ENCODE peak calls at places on chromosome 10, in five cellular contexts. One of them, this sample, is unnamed.

GRCh38 chr10:7526017-7526400 is 115.2 kb upstream of the SFMBT2 start:
- DNase-seq in HepG2: peak; percentile 23
- DNase-seq in naive thymus-derived CD4-positive, alpha-beta T cell: no peak
- DNase-seq in CD8-positive, alpha-beta memory T cell: no peak
- DNase-seq in NT2/D1: no peak
- DNase-seq in this sample: no peak

GRCh38 chr10:132163826-132164515 is 22.8 kb upstream of the DPYSL4 start:
- DNase-seq in naive thymus-derived CD4-positive, alpha-beta T cell: no peak
- DNase-seq in CD8-positive, alpha-beta memory T cell: no peak
- DNase-seq in NT2/D1: no peak
- DNase-seq in HepG2: no peak
- DNase-seq in this sample: no peak

GRCh38 chr10:14918964-14919363 is 34.9 kb downstream of the DCLRE1C start:
- DNase-seq in naive thymus-derived CD4-positive, alpha-beta T cell: no peak
- DNase-seq in HepG2: no peak
- DNase-seq in NT2/D1: no peak
- DNase-seq in CD8-positive, alpha-beta memory T cell: no peak
- DNase-seq in this sample: no peak

GRCh38 chr10:79487296-79488194 is 24.8 kb upstream of the EIF5AL1 start:
- DNase-seq in naive thymus-derived CD4-positive, alpha-beta T cell: no peak
- DNase-seq in NT2/D1: peak; percentile 57
- DNase-seq in HepG2: peak; percentile 61
- DNase-seq in CD8-positive, alpha-beta memory T cell: no peak
- DNase-seq in this sample: no peak

GRCh38 chr10:15808204-15808797 is 52.0 kb downstream of the MINDY3 start:
- DNase-seq in HepG2: no peak
- DNase-seq in NT2/D1: no peak
- DNase-seq in naive thymus-derived CD4-positive, alpha-beta T cell: no peak
- DNase-seq in CD8-positive, alpha-beta memory T cell: no peak
- DNase-seq in this sample: no peak

GRCh38 chr10:80500572-80501380 is 36.9 kb upstream of the SH2D4B start:
- DNase-seq in naive thymus-derived CD4-positive, alpha-beta T cell: no peak
- DNase-seq in NT2/D1: no peak
- DNase-seq in HepG2: no peak
- DNase-seq in CD8-positive, alpha-beta memory T cell: no peak
- DNase-seq in this sample: no peak

GRCh38 chr10:123391275-123392028 is 237.2 kb downstream of the BUB3 start:
- DNase-seq in CD8-positive, alpha-beta memory T cell: no peak
- DNase-seq in HepG2: no peak
- DNase-seq in NT2/D1: no peak
- DNase-seq in naive thymus-derived CD4-positive, alpha-beta T cell: no peak
- DNase-seq in this sample: no peak

GRCh38 chr10:133481086-133481643 is 27.4 kb downstream of the SCART1 start:
- DNase-seq in CD8-positive, alpha-beta memory T cell: no peak
- DNase-seq in naive thymus-derived CD4-positive, alpha-beta T cell: no peak
- DNase-seq in NT2/D1: no peak
- DNase-seq in HepG2: no peak
- DNase-seq in this sample: no peak

GRCh38 chr10:132363921-132364593 is 32.1 kb downstream of the LRRC27 start:
- DNase-seq in HepG2: peak; percentile 45
- DNase-seq in NT2/D1: no peak
- DNase-seq in CD8-positive, alpha-beta memory T cell: no peak
- DNase-seq in naive thymus-derived CD4-positive, alpha-beta T cell: no peak
- DNase-seq in this sample: no peak

GRCh38 chr10:90939125-90939524 is 18.2 kb upstream of the ANKRD1 start:
- DNase-seq in CD8-positive, alpha-beta memory T cell: no peak
- DNase-seq in NT2/D1: no peak
- DNase-seq in naive thymus-derived CD4-positive, alpha-beta T cell: no peak
- DNase-seq in HepG2: no peak
- DNase-seq in this sample: no peak

GRCh38 chr10:132880148-132880981 is 62.0 kb downstream of the CFAP46 start:
- DNase-seq in HepG2: no peak
- DNase-seq in CD8-positive, alpha-beta memory T cell: no peak
- DNase-seq in NT2/D1: no peak
- DNase-seq in naive thymus-derived CD4-positive, alpha-beta T cell: no peak
- DNase-seq in this sample: no peak

GRCh38 chr10:72712136-72712535 is 20.2 kb downstream of the MCU start:
- DNase-seq in HepG2: no peak
- DNase-seq in CD8-positive, alpha-beta memory T cell: no peak
- DNase-seq in NT2/D1: no peak
- DNase-seq in naive thymus-derived CD4-positive, alpha-beta T cell: no peak
- DNase-seq in this sample: no peak

GRCh38 chr10:87053121-87053520 is 33.0 kb downstream of the FAM25A start:
- DNase-seq in naive thymus-derived CD4-positive, alpha-beta T cell: no peak
- DNase-seq in CD8-positive, alpha-beta memory T cell: no peak
- DNase-seq in HepG2: no peak
- DNase-seq in NT2/D1: no peak
- DNase-seq in this sample: no peak

GRCh38 chr10:86037096-86037495 is 329.5 kb downstream of the GRID1 start:
- DNase-seq in naive thymus-derived CD4-positive, alpha-beta T cell: no peak
- DNase-seq in NT2/D1: no peak
- DNase-seq in CD8-positive, alpha-beta memory T cell: no peak
- DNase-seq in HepG2: no peak
- DNase-seq in this sample: peak; percentile 8

GRCh38 chr10:93579089-93579488 is 12.6 kb downstream of the FFAR4 start:
- DNase-seq in CD8-positive, alpha-beta memory T cell: no peak
- DNase-seq in NT2/D1: no peak
- DNase-seq in HepG2: peak; percentile 60
- DNase-seq in naive thymus-derived CD4-positive, alpha-beta T cell: no peak
- DNase-seq in this sample: no peak

GRCh38 chr10:15345450-15345849 is 25.6 kb downstream of the FAM171A1 start:
- DNase-seq in NT2/D1: no peak
- DNase-seq in HepG2: no peak
- DNase-seq in CD8-positive, alpha-beta memory T cell: no peak
- DNase-seq in naive thymus-derived CD4-positive, alpha-beta T cell: no peak
- DNase-seq in this sample: no peak

GRCh38 chr10:108582888-108583287 is 1340.4 kb downstream of the XPNPEP1 start:
- DNase-seq in HepG2: no peak
- DNase-seq in naive thymus-derived CD4-positive, alpha-beta T cell: no peak
- DNase-seq in CD8-positive, alpha-beta memory T cell: no peak
- DNase-seq in NT2/D1: no peak
- DNase-seq in this sample: no peak

GRCh38 chr10:20417791-20418190 is 479.3 kb downstream of the NEBL start:
- DNase-seq in CD8-positive, alpha-beta memory T cell: no peak
- DNase-seq in naive thymus-derived CD4-positive, alpha-beta T cell: no peak
- DNase-seq in HepG2: no peak
- DNase-seq in NT2/D1: peak; percentile 1
- DNase-seq in this sample: no peak

GRCh38 chr10:70926215-70927000 is 38.0 kb upstream of the PCBD1 start:
- DNase-seq in CD8-positive, alpha-beta memory T cell: no peak
- DNase-seq in HepG2: no peak
- DNase-seq in NT2/D1: no peak
- DNase-seq in naive thymus-derived CD4-positive, alpha-beta T cell: no peak
- DNase-seq in this sample: no peak

GRCh38 chr10:74917481-74918077 is 91.2 kb downstream of the KAT6B start:
- DNase-seq in NT2/D1: no peak
- DNase-seq in HepG2: peak; percentile 83
- DNase-seq in naive thymus-derived CD4-positive, alpha-beta T cell: no peak
- DNase-seq in CD8-positive, alpha-beta memory T cell: no peak
- DNase-seq in this sample: no peak

GRCh38 chr10:112389147-112389822 is 15.4 kb downstream of the ACSL5 start:
- DNase-seq in HepG2: peak; percentile 85
- DNase-seq in CD8-positive, alpha-beta memory T cell: peak; percentile 69
- DNase-seq in naive thymus-derived CD4-positive, alpha-beta T cell: peak; percentile 14
- DNase-seq in NT2/D1: no peak
- DNase-seq in this sample: peak; percentile 59

GRCh38 chr10:88082806-88083596 is 219.6 kb downstream of the PTEN start:
- DNase-seq in NT2/D1: no peak
- DNase-seq in naive thymus-derived CD4-positive, alpha-beta T cell: no peak
- DNase-seq in HepG2: no peak
- DNase-seq in CD8-positive, alpha-beta memory T cell: no peak
- DNase-seq in this sample: no peak

GRCh38 chr10:71646051-71646450 is 73.5 kb downstream of the C10orf105 start:
- DNase-seq in NT2/D1: no peak
- DNase-seq in naive thymus-derived CD4-positive, alpha-beta T cell: no peak
- DNase-seq in CD8-positive, alpha-beta memory T cell: no peak
- DNase-seq in HepG2: no peak
- DNase-seq in this sample: no peak

DNA sequence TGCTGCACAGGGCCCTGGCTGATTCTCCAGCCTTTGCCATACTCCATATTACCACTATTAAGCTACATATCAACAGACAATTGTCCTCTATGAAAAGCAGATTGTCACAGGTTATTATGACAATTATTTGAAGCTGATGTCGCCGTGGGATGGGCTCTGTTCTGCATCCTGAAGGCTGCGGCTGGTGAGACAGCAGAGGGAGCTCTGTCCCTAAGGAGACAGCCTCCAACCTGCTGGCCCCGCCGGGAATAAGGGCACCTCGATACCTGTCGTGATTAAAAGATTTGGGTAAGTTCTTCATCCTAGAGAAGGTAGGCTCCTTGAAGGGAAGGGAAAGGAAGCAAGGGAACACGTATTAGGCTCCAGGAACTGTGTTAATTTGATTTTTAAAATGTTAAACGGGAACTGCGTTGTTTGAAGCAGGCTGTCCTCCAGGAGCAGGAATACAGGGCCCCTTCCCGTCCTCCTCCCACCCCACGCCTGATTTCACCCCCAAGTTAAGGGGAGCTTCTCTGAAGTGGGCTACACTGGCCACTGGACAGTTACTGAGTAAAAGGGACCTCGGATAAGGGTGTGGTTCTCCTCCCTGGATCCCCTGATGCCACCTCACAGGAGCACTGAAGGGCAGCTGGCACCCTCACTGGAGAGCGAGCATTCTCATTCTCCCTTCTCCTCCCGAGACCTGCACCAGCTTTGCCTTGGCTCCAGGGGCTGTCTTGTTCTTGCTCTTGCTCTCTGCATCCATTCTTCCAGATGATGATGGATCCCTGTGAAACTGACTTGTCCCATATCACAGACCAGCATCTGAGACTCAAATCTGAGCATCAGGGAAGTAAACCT is 11.8 kb upstream of the TIAL1 start:
- DNase-seq in naive thymus-derived CD4-positive, alpha-beta T cell: no peak
- DNase-seq in NT2/D1: no peak
- DNase-seq in HepG2: peak; percentile 36
- DNase-seq in CD8-positive, alpha-beta memory T cell: no peak
- DNase-seq in this sample: no peak
- H3K4me3 ChIP-seq in naive thymus-derived CD4-positive, alpha-beta T cell: no peak overlapping the region
- H3K4me3 ChIP-seq in NT2/D1: no peak overlapping the region
- H3K4me3 ChIP-seq in HepG2: peak overlapping the region; percentile 53
- H3K4me3 ChIP-seq in CD8-positive, alpha-beta memory T cell: no peak overlapping the region
- H3K4me3 ChIP-seq in this sample: peak overlapping the region; percentile 47

GRCh38 chr10:101710064-101710695 is 15.2 kb upstream of the FBXW4 start:
- DNase-seq in HepG2: no peak
- DNase-seq in CD8-positive, alpha-beta memory T cell: no peak
- DNase-seq in NT2/D1: no peak
- DNase-seq in naive thymus-derived CD4-positive, alpha-beta T cell: no peak
- DNase-seq in this sample: no peak
- H3K4me3 ChIP-seq in HepG2: no peak overlapping the region
- H3K4me3 ChIP-seq in CD8-positive, alpha-beta memory T cell: no peak overlapping the region
- H3K4me3 ChIP-seq in NT2/D1: no peak overlapping the region
- H3K4me3 ChIP-seq in naive thymus-derived CD4-positive, alpha-beta T cell: no peak overlapping the region
- H3K4me3 ChIP-seq in this sample: no peak overlapping the region

GRCh38 chr10:11331178-11331577 is 280.3 kb downstream of the USP6NL start:
- DNase-seq in naive thymus-derived CD4-positive, alpha-beta T cell: no peak
- DNase-seq in NT2/D1: no peak
- DNase-seq in CD8-positive, alpha-beta memory T cell: no peak
- DNase-seq in HepG2: no peak
- DNase-seq in this sample: no peak

GRCh38 chr10:11328264-11329054 is 283.0 kb downstream of the USP6NL start:
- DNase-seq in naive thymus-derived CD4-positive, alpha-beta T cell: no peak
- DNase-seq in HepG2: no peak
- DNase-seq in CD8-positive, alpha-beta memory T cell: no peak
- DNase-seq in NT2/D1: no peak
- DNase-seq in this sample: no peak

GRCh38 chr10:11329055-11329673 is 282.3 kb downstream of the USP6NL start:
- DNase-seq in naive thymus-derived CD4-positive, alpha-beta T cell: no peak
- DNase-seq in NT2/D1: no peak
- DNase-seq in CD8-positive, alpha-beta memory T cell: no peak
- DNase-seq in HepG2: no peak
- DNase-seq in this sample: no peak

GRCh38 chr10:11330383-11331020 is 280.9 kb downstream of the USP6NL start:
- DNase-seq in CD8-positive, alpha-beta memory T cell: no peak
- DNase-seq in naive thymus-derived CD4-positive, alpha-beta T cell: no peak
- DNase-seq in HepG2: no peak
- DNase-seq in NT2/D1: no peak
- DNase-seq in this sample: no peak

GRCh38 chr10:11331706-11332105 is 279.7 kb downstream of the USP6NL start:
- DNase-seq in naive thymus-derived CD4-positive, alpha-beta T cell: no peak
- DNase-seq in CD8-positive, alpha-beta memory T cell: no peak
- DNase-seq in NT2/D1: no peak
- DNase-seq in HepG2: no peak
- DNase-seq in this sample: no peak
- H3K4me3 ChIP-seq in naive thymus-derived CD4-positive, alpha-beta T cell: no peak overlapping the region
- H3K4me3 ChIP-seq in CD8-positive, alpha-beta memory T cell: no peak overlapping the region
- H3K4me3 ChIP-seq in NT2/D1: no peak overlapping the region
- H3K4me3 ChIP-seq in HepG2: no peak overlapping the region
- H3K4me3 ChIP-seq in this sample: no peak overlapping the region

GRCh38 chr10:11825796-11826414 is 2.7 kb downstream of the PROSER2 start:
- DNase-seq in HepG2: no peak
- DNase-seq in NT2/D1: no peak
- DNase-seq in naive thymus-derived CD4-positive, alpha-beta T cell: no peak
- DNase-seq in CD8-positive, alpha-beta memory T cell: no peak
- DNase-seq in this sample: no peak

GRCh38 chr10:11823122-11823988 is at the start of gene PROSER2:
- DNase-seq in HepG2: no peak
- DNase-seq in CD8-positive, alpha-beta memory T cell: peak; percentile 10
- DNase-seq in naive thymus-derived CD4-positive, alpha-beta T cell: peak; percentile 55
- DNase-seq in NT2/D1: no peak
- DNase-seq in this sample: no peak

GRCh38 chr10:11823989-11824346 is 812 bp downstream of the PROSER2 start:
- DNase-seq in naive thymus-derived CD4-positive, alpha-beta T cell: no peak
- DNase-seq in HepG2: no peak
- DNase-seq in NT2/D1: no peak
- DNase-seq in CD8-positive, alpha-beta memory T cell: no peak
- DNase-seq in this sample: no peak

GRCh38 chr10:11824825-11825224 is 1.7 kb downstream of the PROSER2 start:
- DNase-seq in HepG2: no peak
- DNase-seq in naive thymus-derived CD4-positive, alpha-beta T cell: no peak
- DNase-seq in CD8-positive, alpha-beta memory T cell: no peak
- DNase-seq in NT2/D1: no peak
- DNase-seq in this sample: no peak

DNA sequence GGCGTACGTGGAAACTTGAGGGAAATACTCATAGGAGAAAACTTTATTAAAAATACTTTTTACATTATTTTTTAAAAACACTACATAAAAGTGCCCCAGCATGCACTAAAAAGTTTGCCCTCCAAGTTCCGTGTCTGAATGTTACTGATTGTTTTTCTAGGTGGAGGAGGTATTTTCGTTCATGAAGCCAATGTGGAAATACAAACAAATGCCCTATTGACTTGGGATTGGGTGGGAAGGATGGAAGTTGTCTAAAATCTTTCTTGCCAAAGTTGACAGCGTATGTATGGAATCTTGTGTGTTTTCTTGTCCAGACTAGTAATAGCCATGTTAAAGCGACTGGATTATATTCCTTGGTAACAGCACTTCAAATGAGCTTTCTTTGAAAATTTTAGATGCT is 1.2 kb downstream of the PROSER2 start:
- DNase-seq in NT2/D1: no peak
- DNase-seq in HepG2: peak; percentile 36
- DNase-seq in CD8-positive, alpha-beta memory T cell: no peak
- DNase-seq in naive thymus-derived CD4-positive, alpha-beta T cell: no peak
- DNase-seq in this sample: no peak
- H3K4me3 ChIP-seq in NT2/D1: no peak overlapping the region
- H3K4me3 ChIP-seq in HepG2: peak overlapping the region; percentile 98
- H3K4me3 ChIP-seq in CD8-positive, alpha-beta memory T cell: no peak overlapping the region
- H3K4me3 ChIP-seq in naive thymus-derived CD4-positive, alpha-beta T cell: no peak overlapping the region
- H3K4me3 ChIP-seq in this sample: peak overlapping the region; percentile 86